ENCODE peak calls at places on chromosomes 4 and X, in nine cellular contexts. M is cardiac muscle cell; S is SK-N-SH; N is left ventricle myocardium inferior; A is endodermal cell; Q is psoas muscle; E is tibial artery; R is CD8-positive, alpha-beta T cell; V is A673. T is an unnamed sample. For H3K4me1, the result is how much of the 10 kb centered on the place peaks cover.

GRCh38 chrX:110087485-110088356 is 84.8 kb downstream of the TMEM164 start:
- DNase-seq in M (peak), S (no peak), N (no peak), A (no peak), Q (peak), E (no peak), R (no peak), V (peak), T (no peak)

GRCh38 chr4:108036252-108036651 is 46.6 kb downstream of the HADH start:
- DNase-seq in M (no peak), S (no peak), N (no peak), A (no peak), Q (no peak), E (no peak), R (peak), V (no peak), T (no peak)

GRCh38 chrX:46589977-46590723 is 16.6 kb downstream of the CHST7 start:
- DNase-seq in M (peak), S (no peak), N (no peak), A (no peak), Q (no peak), E (no peak), R (no peak), V (peak), T (no peak)

GRCh38 chrX:40174594-40175415 is 77.0 kb upstream of the BCOR start:
- DNase-seq in M (peak), S (peak), N (no peak), A (peak), Q (peak), E (peak), R (no peak), V (peak), T (peak)

GRCh38 chr4:55733874-55734437 is 85.6 kb upstream of the EXOC1L start:
- DNase-seq in M (peak), S (peak), N (peak), A (no peak), Q (no peak), E (no peak), R (no peak), V (peak), T (peak)

GRCh38 chr4:182808673-182809416 is 108.3 kb downstream of the DCTD start:
- DNase-seq in M (no peak), S (no peak), N (no peak), A (no peak), Q (no peak), E (no peak), R (peak), V (no peak), T (no peak)

GRCh38 chr4:52661966-52662705 is 3.0 kb upstream of the USP46 start:
- DNase-seq in M (no peak), S (no peak), N (no peak), A (no peak), Q (no peak), E (no peak), R (no peak), V (no peak), T (no peak)

GRCh38 chrX:20118065-20118824 is 1.5 kb upstream of the MAP7D2 start:
- DNase-seq in M (no peak), S (no peak), N (no peak), A (no peak), Q (no peak), E (no peak), R (no peak), V (no peak), T (no peak)

GRCh38 chrX:150504399-150505186 is 63.8 kb upstream of the MTM1 start:
- DNase-seq in M (no peak), S (peak), N (no peak), A (peak), Q (no peak), E (no peak), R (no peak), V (no peak), T (no peak)

GRCh38 chrX:118350221-118350620 is 4.3 kb downstream of the WDR44 start:
- DNase-seq in M (peak), S (no peak), N (no peak), A (no peak), Q (no peak), E (no peak), R (no peak), V (peak), T (no peak)
- H3K4me3 ChIP-seq in M (no peak), S (no peak), N (no peak), A (peak), Q (no peak), E (no peak), R (no peak), V (no peak), T (no peak)

DNA sequence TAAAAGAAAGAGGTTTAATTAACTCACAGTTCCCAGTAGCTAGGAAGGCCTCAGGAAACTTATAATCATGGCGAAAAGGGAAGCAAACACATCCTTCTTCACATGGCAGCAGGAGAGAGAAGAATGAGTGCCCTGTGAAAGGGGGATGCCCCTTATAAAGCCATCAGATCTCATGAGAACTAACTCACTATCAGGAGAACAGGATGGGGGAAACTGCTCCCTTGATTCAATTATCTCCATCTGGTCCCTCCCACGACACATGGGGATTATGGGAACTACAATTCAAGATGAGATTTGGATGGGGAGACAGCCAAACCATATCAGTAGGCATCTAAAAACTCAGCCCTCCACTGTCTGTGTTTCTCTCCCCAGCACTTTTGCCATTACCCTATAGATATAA is 22.4 kb downstream of the ANK2 start:
- DNase-seq in M (no peak), S (no peak), N (no peak), A (no peak), Q (no peak), E (no peak), R (no peak), V (no peak), T (no peak)
- H3K4me1 ChIP-seq in M (under half), S (under half), N (under half), A (under half), Q (under half), E (under half), R (under half), V (under half), T (under half)

GRCh38 chr4:110290511-110290910 is 92.1 kb upstream of the ELOVL6 start:
- DNase-seq in M (no peak), S (no peak), N (no peak), A (no peak), Q (no peak), E (no peak), R (no peak), V (no peak), T (no peak)

GRCh38 chr4:110296892-110297291 is 98.5 kb upstream of the ELOVL6 start:
- DNase-seq in M (no peak), S (no peak), N (no peak), A (no peak), Q (no peak), E (no peak), R (no peak), V (no peak), T (no peak)

GRCh38 chr4:110289601-110290100 is 91.2 kb upstream of the ELOVL6 start:
- DNase-seq in M (no peak), S (no peak), N (no peak), A (no peak), Q (no peak), E (no peak), R (no peak), V (no peak), T (no peak)

GRCh38 chr4:110292994-110293744 is 94.8 kb upstream of the ELOVL6 start:
- DNase-seq in M (no peak), S (no peak), N (no peak), A (no peak), Q (no peak), E (no peak), R (no peak), V (no peak), T (no peak)

GRCh38 chr4:110294165-110294564 is 95.8 kb upstream of the ELOVL6 start:
- DNase-seq in M (no peak), S (no peak), N (no peak), A (no peak), Q (no peak), E (no peak), R (no peak), V (no peak), T (no peak)
- TF ChIP-seq CTCF in M (no peak), S (no peak), N (no peak), A (no peak), Q (no peak), E (no peak), R (no peak), V (no peak), T (no peak)

GRCh38 chr4:13539047-13539720 is 5.1 kb downstream of the NKX3-2 start:
- DNase-seq in M (no peak), S (peak), N (no peak), A (peak), Q (no peak), E (no peak), R (no peak), V (peak), T (no peak)

GRCh38 chr4:13539721-13540445 is 4.4 kb downstream of the NKX3-2 start:
- DNase-seq in M (no peak), S (peak), N (no peak), A (peak), Q (no peak), E (no peak), R (no peak), V (no peak), T (no peak)

GRCh38 chr4:13541176-13541604 is 3.1 kb downstream of the NKX3-2 start:
- DNase-seq in M (no peak), S (peak), N (no peak), A (no peak), Q (no peak), E (no peak), R (no peak), V (no peak), T (no peak)

GRCh38 chr4:13541720-13542576 is 2.4 kb downstream of the NKX3-2 start:
- DNase-seq in M (no peak), S (peak), N (no peak), A (peak), Q (no peak), E (no peak), R (no peak), V (no peak), T (no peak)

GRCh38 chr4:13540446-13541175 is 3.7 kb downstream of the NKX3-2 start:
- DNase-seq in M (no peak), S (peak), N (no peak), A (peak), Q (no peak), E (no peak), R (no peak), V (no peak), T (no peak)
- H3K4me3 ChIP-seq in M (no peak), S (no peak), N (no peak), A (no peak), Q (no peak), E (no peak), R (peak), V (no peak), T (no peak)

DNA sequence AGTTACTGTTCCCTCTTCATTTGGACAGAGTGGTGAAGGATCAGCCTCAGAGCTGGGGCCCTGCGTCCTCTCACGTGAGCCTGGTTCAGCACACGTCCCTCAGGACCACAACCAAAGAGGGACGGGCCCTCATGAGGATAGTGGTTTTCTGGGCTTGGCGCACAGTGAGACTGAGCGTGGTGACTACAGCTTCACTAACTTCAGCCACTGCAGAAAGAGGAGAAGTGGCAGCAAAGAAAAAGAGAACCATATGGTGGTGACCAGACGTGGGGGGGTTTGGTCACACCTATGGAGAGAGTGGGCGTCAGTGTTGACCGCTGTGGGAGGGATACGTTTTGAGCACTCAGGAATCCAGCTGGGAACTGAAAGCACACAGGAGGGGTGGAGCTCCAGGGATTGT is 21.8 kb upstream of the TNIP3 start:
- DNase-seq in M (no peak), S (no peak), N (no peak), A (no peak), Q (no peak), E (no peak), R (no peak), V (no peak), T (no peak)
- H3K4me1 ChIP-seq in M (under half), S (under half), N (under half), A (under half), Q (under half), E (under half), R (under half), V (under half), T (under half)

DNA sequence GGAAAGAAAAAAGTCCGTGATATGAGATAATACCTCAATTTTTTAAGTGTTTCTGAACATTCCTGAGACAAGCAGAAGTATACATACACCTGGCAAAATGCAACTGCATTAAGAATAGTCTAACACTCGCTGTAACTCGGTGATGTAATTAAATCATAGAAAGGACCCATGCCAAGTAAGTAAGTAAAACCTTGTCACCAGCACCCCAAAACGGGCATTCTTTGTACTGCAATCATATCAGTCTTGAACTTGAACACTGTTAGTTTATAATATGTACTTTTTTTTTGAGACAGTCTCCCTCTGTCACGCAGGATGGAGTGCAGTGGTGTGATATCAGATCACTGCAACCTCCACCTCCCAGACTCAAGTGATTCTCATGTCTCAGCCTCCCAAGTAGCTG is 47.4 kb downstream of the SMIM14 start:
- DNase-seq in M (peak), S (no peak), N (no peak), A (no peak), Q (no peak), E (no peak), R (no peak), V (no peak), T (no peak)
- TF ChIP-seq CTCF in M (peak), S (peak), N (no peak), A (no peak), Q (no peak), E (no peak), R (no peak), V (no peak), T (no peak)

DNA sequence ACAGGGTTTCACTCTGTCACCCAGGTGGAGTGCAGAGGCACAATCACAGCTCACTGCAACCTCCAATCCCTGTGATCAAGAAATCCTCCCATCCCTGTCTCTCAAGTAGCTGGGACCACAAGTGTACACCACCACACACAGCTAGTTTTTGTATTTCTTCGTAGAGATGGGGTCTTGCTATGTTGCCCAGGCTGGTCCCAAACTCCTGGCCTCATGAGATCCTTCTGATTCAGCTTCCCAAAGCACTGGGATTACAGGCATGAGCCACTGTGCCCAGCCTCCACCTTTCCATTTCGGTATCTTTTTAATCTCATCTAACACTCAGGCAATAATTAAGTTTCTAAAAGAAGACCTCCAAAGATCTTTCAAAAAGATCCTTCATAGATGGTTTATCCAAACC is 22.9 kb downstream of the ADGRA3 start:
- DNase-seq in M (no peak), S (no peak), N (no peak), A (no peak), Q (no peak), E (no peak), R (no peak), V (no peak), T (no peak)
- H3K4me3 ChIP-seq in M (no peak), S (no peak), N (no peak), A (no peak), Q (no peak), E (no peak), R (no peak), V (no peak), T (no peak)

DNA sequence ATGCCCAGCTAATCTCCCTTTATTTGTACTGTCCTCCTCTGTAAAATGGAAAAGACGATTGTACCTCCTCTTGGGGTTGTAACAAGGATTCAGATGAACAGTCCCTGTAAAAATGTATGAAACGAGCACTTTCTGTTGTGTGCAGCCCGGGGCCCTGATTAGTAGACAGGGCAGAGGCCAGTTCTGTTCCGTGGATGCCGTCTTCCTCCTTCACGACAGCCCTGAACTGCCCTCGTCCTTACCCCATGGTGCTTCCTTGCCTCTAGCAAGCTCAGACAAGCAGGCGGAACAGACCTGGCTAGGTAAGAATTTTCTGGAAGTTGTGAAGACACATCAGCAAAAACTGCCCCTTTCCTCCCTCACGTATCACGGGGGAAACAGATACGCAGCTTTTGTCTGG is 22.3 kb upstream of the TADA2B start:
- DNase-seq in M (no peak), S (no peak), N (no peak), A (no peak), Q (no peak), E (no peak), R (no peak), V (no peak), T (no peak)
- H3K4me1 ChIP-seq in M (under half), S (under half), N (under half), A (under half), Q (under half), E (under half), R (under half), V (under half), T (under half)

DNA sequence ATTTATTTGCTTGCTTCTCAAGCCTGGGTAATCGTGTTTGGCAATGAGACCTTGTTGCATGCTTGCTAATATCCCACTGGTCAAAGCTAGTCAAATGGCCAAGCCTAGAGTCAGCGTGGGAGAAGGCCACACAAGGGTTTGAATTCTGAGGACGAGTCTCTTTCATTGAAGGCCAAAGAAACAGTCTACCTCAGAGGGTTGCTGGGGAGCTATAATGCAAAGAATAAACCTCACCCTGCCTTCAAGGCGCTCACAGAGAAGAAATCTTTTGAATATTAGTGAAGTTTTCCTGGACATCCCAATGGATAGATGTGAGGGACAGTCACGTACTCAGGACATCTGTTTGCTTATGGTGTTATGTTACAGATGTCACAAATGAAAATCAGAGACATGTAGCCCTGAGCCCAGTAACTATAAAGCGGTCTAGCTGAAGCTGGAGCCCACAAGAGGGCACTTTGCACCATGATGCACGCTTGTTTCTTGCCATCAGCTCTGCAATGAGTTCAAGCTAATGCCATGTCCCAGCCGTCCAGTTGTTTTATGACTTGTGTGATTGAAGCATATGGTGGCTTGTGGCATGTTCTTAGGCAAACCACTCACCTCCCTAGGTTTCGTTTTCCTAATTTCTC is 1.1 kb upstream of the TLR3 start:
- DNase-seq in M (peak), S (peak), N (peak), A (peak), Q (peak), E (peak), R (peak), V (peak), T (peak)
- TF ChIP-seq CTCF in M (peak), S (peak), N (peak), A (peak), Q (peak), E (peak), R (no peak), V (peak), T (peak)

T was measured in lower lobe of right lung.